ENCODE peak calls at places on chromosomes 13 and 19, in five cellular contexts. W is tibial artery, I is AG04450, U is suprapubic skin, X is thoracic aorta. R is an unnamed sample.

GRCh38 chr13:26474286-26474685 is 83.2 kb upstream of the WASF3 start:
- DNase-seq in U (no peak), X (no peak), I (no peak), W (no peak), R (no peak)

GRCh38 chr13:80755925-80756324 is 415.0 kb upstream of the SPRY2 start:
- DNase-seq in U (no peak), I (no peak), W (no peak), X (no peak), R (no peak)

GRCh38 chr13:66210677-66211076 is 1019.5 kb downstream of the PCDH9 start:
- DNase-seq in W (no peak), U (no peak), X (no peak), I (peak), R (no peak)

GRCh38 chr19:55321466-55321865 is 3.7 kb downstream of the TMEM150B start:
- DNase-seq in X (no peak), W (no peak), U (no peak), I (no peak), R (no peak)

GRCh38 chr19:38679839-38680238 is 32.4 kb downstream of the ACTN4 start:
- DNase-seq in U (no peak), W (no peak), I (no peak), X (no peak), R (no peak)

GRCh38 chr19:52991484-52991883 is 22.2 kb upstream of the ERVV-1 start:
- DNase-seq in I (no peak), X (no peak), W (no peak), U (no peak), R (no peak)

GRCh38 chr19:40605201-40605971 is 4.2 kb downstream of the LTBP4 start:
- DNase-seq in U (peak), X (no peak), W (peak), I (no peak), R (peak)

GRCh38 chr13:37878496-37878895 is 8.9 kb upstream of the TRPC4 start:
- DNase-seq in W (no peak), U (no peak), X (no peak), I (no peak), R (no peak)

GRCh38 chr13:94251801-94252200 is 227.7 kb downstream of the DCT start:
- DNase-seq in W (no peak), X (no peak), U (no peak), I (no peak), R (no peak)

GRCh38 chr13:99351772-99352171 is 44.6 kb upstream of the GPR183 start:
- DNase-seq in I (no peak), X (no peak), U (no peak), W (no peak), R (no peak)
- H3K27ac ChIP-seq in I (no peak), X (no peak), U (no peak), W (no peak), R (no peak)

GRCh38 chr13:61045197-61045596 is 370.5 kb downstream of the PCDH20 start:
- DNase-seq in I (no peak), X (no peak), W (no peak), U (no peak), R (no peak)

GRCh38 chr13:61036715-61037114 is 378.9 kb downstream of the PCDH20 start:
- DNase-seq in U (no peak), W (no peak), I (no peak), X (no peak), R (no peak)

GRCh38 chr13:61039302-61039701 is 376.3 kb downstream of the PCDH20 start:
- DNase-seq in X (no peak), W (no peak), I (no peak), U (no peak), R (no peak)

DNA sequence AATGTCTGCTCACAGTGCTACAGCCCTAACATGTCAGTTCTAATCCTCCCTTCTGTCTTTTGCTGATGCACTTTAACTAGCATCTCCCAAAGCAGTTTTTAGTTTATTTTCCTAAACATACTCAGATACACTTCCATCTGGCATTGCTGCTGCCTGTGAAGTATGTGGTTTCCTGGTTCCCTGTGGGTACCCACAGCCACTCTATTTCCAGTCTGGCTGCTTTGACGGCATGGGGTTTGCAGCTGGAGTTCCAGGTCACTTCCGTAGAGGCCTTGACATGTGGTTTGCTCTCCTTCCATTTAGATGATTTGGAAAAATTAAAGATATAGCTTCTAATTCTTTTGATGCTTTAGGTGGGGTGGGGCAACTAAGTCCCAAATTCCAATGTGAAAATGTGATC is 375.5 kb downstream of the PCDH20 start:
- DNase-seq in W (no peak), I (no peak), U (no peak), X (no peak), R (no peak)
- H3K27ac ChIP-seq in W (no peak), I (no peak), U (no peak), X (no peak), R (no peak)

GRCh38 chr19:32104465-32105235 is 240.8 kb upstream of the ZNF507 start:
- DNase-seq in W (no peak), I (no peak), X (no peak), U (no peak), R (peak)
- H3K27ac ChIP-seq in W (no peak), I (no peak), X (no peak), U (no peak), R (peak)

GRCh38 chr19:17866312-17867012 is 5.3 kb upstream of the SLC5A5 start:
- DNase-seq in I (no peak), X (no peak), W (no peak), U (no peak), R (no peak)

GRCh38 chr19:17869114-17869608 is 2.6 kb upstream of the SLC5A5 start:
- DNase-seq in U (no peak), W (no peak), I (no peak), X (no peak), R (no peak)

GRCh38 chr19:17865364-17866311 is 5.9 kb downstream of the RPL18A start:
- DNase-seq in I (no peak), U (no peak), X (no peak), W (no peak), R (no peak)

GRCh38 chr19:17868669-17869068 is 3.1 kb upstream of the SLC5A5 start:
- DNase-seq in W (no peak), X (no peak), U (no peak), I (no peak), R (no peak)

DNA sequence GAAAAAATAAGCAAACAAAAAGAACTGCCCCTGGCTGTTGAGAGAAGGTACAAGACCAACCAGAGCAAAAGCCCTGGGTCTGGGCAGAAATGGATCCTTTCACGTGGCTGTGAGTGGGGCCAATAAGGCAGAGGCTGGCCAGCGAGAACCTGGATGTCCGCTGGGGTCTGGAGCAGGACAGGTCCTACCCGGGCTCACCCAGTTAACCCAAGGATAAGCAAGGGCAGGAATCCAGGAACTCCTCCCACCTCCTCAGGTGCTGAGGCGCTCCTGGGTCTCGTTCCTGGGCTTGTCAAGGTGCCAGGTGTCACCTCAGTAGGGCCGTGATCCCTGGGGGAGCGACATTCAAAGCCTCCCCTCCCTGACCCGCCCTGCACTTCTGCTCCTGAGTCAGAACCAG is 4.7 kb upstream of the SLC5A5 start:
- DNase-seq in U (no peak), W (no peak), X (no peak), I (no peak), R (no peak)
- H3K27ac ChIP-seq in U (no peak), W (no peak), X (no peak), I (no peak), R (no peak)

GRCh38 chr19:33825556-33825955 is 28.9 kb downstream of the KCTD15 start:
- DNase-seq in U (no peak), I (no peak), X (no peak), W (no peak), R (no peak)
- H3K27ac ChIP-seq in U (no peak), I (no peak), X (no peak), W (no peak), R (no peak)

DNA sequence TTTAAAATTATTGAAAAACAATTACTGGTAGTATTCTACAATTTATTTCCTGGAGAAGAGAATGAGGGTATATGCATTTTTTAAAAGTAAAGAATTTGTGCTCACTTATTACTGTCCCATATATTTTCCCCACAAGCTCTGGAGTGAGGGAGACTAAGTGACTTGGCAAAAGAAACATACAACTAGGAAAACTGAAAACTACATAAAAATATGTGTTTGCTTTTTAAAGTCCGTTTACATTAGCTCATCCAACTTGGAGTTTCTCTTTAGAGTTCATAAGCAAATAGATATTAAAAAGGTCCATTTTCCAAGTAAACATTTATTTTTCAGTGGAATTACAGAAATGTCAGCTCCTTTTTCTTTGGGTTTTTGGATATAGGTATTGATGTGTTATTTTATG is 729.6 kb downstream of the EFNB2 start:
- DNase-seq in W (no peak), X (no peak), U (no peak), I (no peak), R (no peak)
- H3K27ac ChIP-seq in W (no peak), X (no peak), U (no peak), I (no peak), R (no peak)

DNA sequence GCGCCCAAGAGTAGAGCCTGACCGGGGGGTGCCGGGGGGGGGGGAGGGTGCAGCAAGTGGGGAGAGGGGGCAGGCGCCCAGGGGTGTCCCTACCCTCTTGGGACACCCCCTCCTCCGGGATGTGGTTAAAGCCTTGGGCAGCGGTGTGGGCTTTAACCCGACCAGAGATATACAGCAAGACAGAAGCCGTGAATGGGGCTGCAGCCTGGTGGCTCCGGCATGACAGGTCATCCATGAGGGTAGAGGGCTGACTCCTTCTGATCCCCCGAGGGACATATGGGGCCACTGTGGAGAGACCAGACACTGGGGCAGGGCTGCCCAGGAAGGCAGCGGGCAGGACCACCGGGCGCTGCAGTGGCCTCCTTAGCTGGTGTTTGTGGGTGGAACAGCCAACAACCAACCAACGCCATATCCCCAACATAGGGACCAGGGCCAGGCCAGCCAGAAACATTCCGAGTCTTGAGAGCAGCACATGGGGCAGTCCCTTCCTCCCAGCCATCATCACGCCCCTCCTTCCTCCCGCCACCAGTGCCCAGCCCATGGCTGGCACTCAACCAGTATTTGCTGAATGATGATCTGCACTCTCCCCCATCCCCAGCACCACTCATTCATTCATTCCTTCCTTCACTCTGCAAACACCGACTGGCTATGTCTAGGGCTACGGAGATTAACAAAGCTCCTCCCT is 18.2 kb downstream of the ELAVL1 start:
- DNase-seq in U (no peak), W (no peak), I (no peak), X (no peak), R (no peak)
- H3K27ac ChIP-seq in U (peak), W (no peak), I (peak), X (no peak), R (peak)

DNA sequence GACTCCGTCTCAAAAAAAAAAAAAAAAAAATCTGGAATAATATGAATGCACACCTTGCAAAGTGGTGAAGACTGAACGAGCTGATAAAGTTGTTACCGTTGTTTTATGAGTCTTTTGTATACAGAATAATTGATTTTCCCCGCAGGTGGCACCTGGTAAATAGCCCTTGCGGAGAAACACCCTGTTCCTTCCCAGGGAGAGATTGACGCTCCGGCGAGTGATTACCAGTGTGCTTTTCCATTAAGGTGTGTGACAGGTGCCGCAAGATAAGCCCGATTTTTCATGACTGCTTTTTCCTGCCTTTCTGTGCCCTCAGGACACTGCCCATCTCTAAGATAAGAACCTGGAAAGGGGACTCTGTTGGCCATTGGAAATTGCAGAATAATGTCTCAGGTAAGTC is 943 bp downstream of the ZNF302 start:
- DNase-seq in W (no peak), I (no peak), X (no peak), U (no peak), R (no peak)
- H3K27ac ChIP-seq in W (no peak), I (peak), X (peak), U (peak), R (peak)

GRCh38 chr19:6264077-6264445 is 15.7 kb downstream of the MLLT1 start:
- DNase-seq in X (no peak), I (no peak), W (no peak), U (no peak), R (no peak)
- H3K27ac ChIP-seq in X (no peak), I (peak), W (no peak), U (no peak), R (no peak)